ENCODE peak calls at places on chromosome 22, in ten cellular contexts. R is PC-3; M is right lobe of liver; P is stimulated activated CD4-positive, alpha-beta T cell treated with anti-CD3 and anti-CD28 coated beads, Interleukin-1b, Interleukin-23, amount 100 ng/mL, for 24 hours; Y is GM23338; E is right atrium auricular region; W is astrocyte of the spinal cord; A is stimulated activated CD8-positive, alpha-beta memory T cell treated with anti-CD3 and anti-CD28 coated beads, Interleukin-4, amount 100 ng/mL, for 1 hour; I is NCI-H345; H is iris pigment epithelial cell. S is an unnamed sample.

GRCh38 chr22:17198188-17199130 is 20.8 kb downstream of the ADA2 start:
- DNase-seq in R (no peak), M (no peak), P (no peak), Y (peak; percentile 98), E (no peak), W (peak; percentile 18), A (no peak), I (no peak), H (peak; percentile 30), S (peak; percentile 51)

GRCh38 chr22:31086703-31087330 is 5.7 kb downstream of the SMTN start:
- DNase-seq in R (no peak), M (no peak), P (no peak), Y (no peak), E (no peak), W (no peak), A (no peak), I (no peak), H (no peak), S (no peak)

GRCh38 chr22:45544588-45545170 is 42.0 kb downstream of the FBLN1 start:
- DNase-seq in R (no peak), M (no peak), P (no peak), Y (no peak), E (no peak), W (peak; percentile 32), A (no peak), I (no peak), H (peak; percentile 62), S (no peak)

GRCh38 chr22:30038219-30038618 is 42.0 kb upstream of the HORMAD2 start:
- DNase-seq in R (peak; percentile 15), M (no peak), P (no peak), Y (no peak), E (no peak), W (peak; percentile 62), A (no peak), I (no peak), H (peak; percentile 83), S (no peak)

GRCh38 chr22:20509344-20510047 is 2.1 kb downstream of the MED15 start:
- DNase-seq in R (peak; percentile 80), M (peak; percentile 59), P (peak; percentile 21), Y (peak; percentile 41), E (peak; percentile 89), W (peak; percentile 93), A (no peak), I (no peak), H (peak; percentile 96), S (no peak)

GRCh38 chr22:49871482-49871881 is 17.8 kb downstream of the ZBED4 start:
- DNase-seq in R (peak; percentile 6), M (no peak), P (no peak), Y (no peak), E (no peak), W (no peak), A (no peak), I (no peak), H (no peak), S (no peak)

GRCh38 chr22:29621761-29622526 is 18.5 kb downstream of the NF2 start:
- DNase-seq in R (peak; percentile 98), M (no peak), P (no peak), Y (peak; percentile 40), E (no peak), W (peak; percentile 94), A (no peak), I (no peak), H (peak; percentile 98), S (no peak)

GRCh38 chr22:45271667-45272188 is 13.0 kb upstream of the UPK3A start:
- DNase-seq in R (no peak), M (no peak), P (no peak), Y (no peak), E (peak; percentile 88), W (no peak), A (no peak), I (peak; percentile 85), H (no peak), S (peak; percentile 15)

GRCh38 chr22:30301995-30302809 is 12.9 kb upstream of the CASTOR1 start:
- DNase-seq in R (peak; percentile 67), M (peak; percentile 54), P (no peak), Y (no peak), E (no peak), W (peak; percentile 75), A (no peak), I (no peak), H (peak; percentile 72), S (no peak)

GRCh38 chr22:26579331-26579886 is 10.5 kb downstream of the TPST2 start:
- DNase-seq in R (no peak), M (no peak), P (no peak), Y (no peak), E (no peak), W (no peak), A (no peak), I (no peak), H (no peak), S (no peak)

GRCh38 chr22:22558972-22559603 is at the start of gene PRAME:
- DNase-seq in R (peak; percentile 80), M (peak; percentile 49), P (peak; percentile 57), Y (peak; percentile 95), E (no peak), W (no peak), A (peak; percentile 27), I (peak; percentile 54), H (peak; percentile 55), S (peak; percentile 26)

GRCh38 chr22:24965822-24966626 is 13.5 kb downstream of the KIAA1671 start:
- DNase-seq in R (peak; percentile 58), M (peak; percentile 95), P (no peak), Y (no peak), E (no peak), W (peak; percentile 57), A (no peak), I (no peak), H (no peak), S (no peak)

GRCh38 chr22:36182871-36183270 is 18.7 kb downstream of the APOL4 start:
- DNase-seq in R (no peak), M (no peak), P (no peak), Y (no peak), E (no peak), W (no peak), A (no peak), I (no peak), H (no peak), S (no peak)

GRCh38 chr22:46023558-46023981 is 46.6 kb upstream of the WNT7B start:
- DNase-seq in R (no peak), M (peak; percentile 41), P (no peak), Y (no peak), E (no peak), W (peak; percentile 78), A (no peak), I (no peak), H (no peak), S (no peak)

GRCh38 chr22:50684986-50685385 is 12.4 kb downstream of the SHANK3 start:
- DNase-seq in R (no peak), M (no peak), P (no peak), Y (no peak), E (peak; percentile 43), W (peak; percentile 61), A (no peak), I (no peak), H (no peak), S (no peak)

GRCh38 chr22:42365337-42365865 is 66.8 kb downstream of the NFAM1 start:
- DNase-seq in R (no peak), M (no peak), P (no peak), Y (peak; percentile 62), E (peak; percentile 64), W (no peak), A (no peak), I (peak; percentile 76), H (no peak), S (no peak)

GRCh38 chr22:38795569-38795968 is 1.6 kb upstream of the DNAL4 start:
- DNase-seq in R (no peak), M (no peak), P (no peak), Y (no peak), E (no peak), W (no peak), A (no peak), I (no peak), H (no peak), S (no peak)

GRCh38 chr22:49564666-49565515 is 262.8 kb downstream of the BRD1 start:
- DNase-seq in R (no peak), M (peak; percentile 33), P (no peak), Y (no peak), E (no peak), W (no peak), A (no peak), I (no peak), H (no peak), S (no peak)

GRCh38 chr22:18088825-18089568 is 11.2 kb downstream of the PEX26 start:
- DNase-seq in R (no peak), M (no peak), P (no peak), Y (no peak), E (no peak), W (no peak), A (no peak), I (no peak), H (no peak), S (peak; percentile 85)

GRCh38 chr22:39661842-39662676 is 91.5 kb downstream of the CACNA1I start:
- DNase-seq in R (no peak), M (no peak), P (peak; percentile 64), Y (peak; percentile 97), E (no peak), W (no peak), A (peak; percentile 65), I (peak; percentile 30), H (no peak), S (no peak)

GRCh38 chr22:18056802-18057474 is 20.9 kb upstream of the PEX26 start:
- DNase-seq in R (no peak), M (no peak), P (no peak), Y (no peak), E (no peak), W (no peak), A (no peak), I (no peak), H (no peak), S (no peak)

GRCh38 chr22:48098936-48099245 is 1336.4 kb downstream of the TBC1D22A start:
- DNase-seq in R (no peak), M (peak; percentile 36), P (no peak), Y (no peak), E (no peak), W (no peak), A (no peak), I (no peak), H (no peak), S (no peak)

GRCh38 chr22:39453765-39454378 is 2.9 kb upstream of the MGAT3 start:
- DNase-seq in R (no peak), M (no peak), P (no peak), Y (peak; percentile 56), E (no peak), W (no peak), A (no peak), I (no peak), H (no peak), S (no peak)

GRCh38 chr22:39800790-39801540 is 92.6 kb downstream of the ENTHD1 start:
- DNase-seq in R (no peak), M (no peak), P (no peak), Y (no peak), E (no peak), W (no peak), A (no peak), I (peak; percentile 68), H (no peak), S (no peak)

GRCh38 chr22:42179616-42180015 is 49.0 kb upstream of the CYP2D6 start:
- DNase-seq in R (peak; percentile 10), M (no peak), P (no peak), Y (no peak), E (no peak), W (peak; percentile 80), A (no peak), I (no peak), H (peak; percentile 73), S (peak; percentile 89)

GRCh38 chr22:17483670-17484372 is 79.5 kb upstream of the SLC25A18 start:
- DNase-seq in R (no peak), M (no peak), P (no peak), Y (no peak), E (no peak), W (no peak), A (no peak), I (no peak), H (peak; percentile 7), S (no peak)

GRCh38 chr22:26066534-26066933 is 102.7 kb upstream of the SEZ6L start:
- DNase-seq in R (no peak), M (no peak), P (no peak), Y (peak; percentile 79), E (no peak), W (no peak), A (no peak), I (peak; percentile 82), H (no peak), S (no peak)

GRCh38 chr22:36858966-36859365 is 1.8 kb upstream of the NCF4 start:
- DNase-seq in R (no peak), M (no peak), P (no peak), Y (no peak), E (no peak), W (no peak), A (no peak), I (no peak), H (no peak), S (no peak)